ENCODE peak calls at places on chromosome 17, in nine cellular contexts. T is heart left ventricle, P is suprapubic skin, M is A549, X is spleen, N is transverse colon, W is tibial nerve, O is ovary, C is HCT116. V is an unnamed sample.

GRCh38 chr17:13420294-13421277 is 181.1 kb downstream of the HS3ST3A1 start:
- DNase-seq in T (no peak), O (no peak), C (no peak), M (no peak), N (peak; percentile 12), X (no peak), P (no peak), W (no peak), V (no peak)

GRCh38 chr17:36529121-36529520 is 5.5 kb downstream of the MYO19 start:
- DNase-seq in N (no peak), X (no peak), M (no peak), O (no peak), W (no peak), T (no peak), C (no peak), P (no peak), V (no peak)

GRCh38 chr17:81934098-81934757 is 2.9 kb downstream of the PYCR1 start:
- DNase-seq in O (peak; percentile 21), T (peak; percentile 5), M (no peak), C (no peak), W (no peak), P (no peak), X (no peak), N (no peak), V (no peak)

GRCh38 chr17:9381068-9381467 is 194.6 kb downstream of the STX8 start:
- DNase-seq in W (no peak), P (no peak), X (no peak), N (no peak), M (no peak), T (no peak), C (no peak), O (no peak), V (no peak)

GRCh38 chr17:79458356-79458755 is 152.5 kb downstream of the RBFOX3 start:
- DNase-seq in C (no peak), P (no peak), W (no peak), O (no peak), M (no peak), T (no peak), X (no peak), N (no peak), V (no peak)

GRCh38 chr17:6279659-6280058 is 155.3 kb downstream of the AIPL1 start:
- DNase-seq in N (peak; percentile 71), P (no peak), C (peak; percentile 56), O (no peak), W (no peak), T (no peak), M (no peak), X (no peak), V (no peak)

GRCh38 chr17:62725791-62726249 is 82.3 kb downstream of the MARCHF10 start:
- DNase-seq in C (no peak), O (no peak), T (no peak), M (no peak), P (no peak), X (no peak), N (no peak), W (no peak), V (no peak)

GRCh38 chr17:1746975-1747543 is 4.4 kb downstream of the SERPINF2 start:
- DNase-seq in O (no peak), N (peak; percentile 77), P (no peak), T (no peak), C (no peak), W (no peak), M (no peak), X (no peak), V (peak; percentile 89)

GRCh38 chr17:6172642-6173330 is 102.6 kb downstream of the WSCD1 start:
- DNase-seq in P (no peak), C (no peak), T (no peak), O (no peak), X (no peak), W (no peak), M (no peak), N (no peak), V (no peak)

GRCh38 chr17:50318551-50319310 is 27.2 kb upstream of the XYLT2 start:
- DNase-seq in P (no peak), W (no peak), O (no peak), M (no peak), X (peak; percentile 18), C (no peak), N (no peak), T (no peak), V (no peak)

GRCh38 chr17:57494446-57494845 is 238.1 kb downstream of the MSI2 start:
- DNase-seq in O (no peak), W (no peak), N (no peak), M (no peak), P (no peak), C (no peak), X (peak; percentile 29), T (no peak), V (no peak)

GRCh38 chr17:78128616-78129384 is at the start of gene TMC6:
- DNase-seq in O (no peak), X (peak; percentile 94), M (peak; percentile 74), C (peak; percentile 64), W (no peak), P (peak; percentile 81), N (peak; percentile 83), T (peak; percentile 62), V (no peak)

GRCh38 chr17:18161226-18162094 is 22.2 kb upstream of the ALKBH5 start:
- DNase-seq in P (no peak), O (no peak), W (no peak), C (no peak), N (no peak), T (no peak), M (no peak), X (no peak), V (no peak)

GRCh38 chr17:73203788-73204479 is 11.1 kb downstream of the COG1 start:
- DNase-seq in C (no peak), M (no peak), T (no peak), N (no peak), X (no peak), P (no peak), W (no peak), O (no peak), V (no peak)

GRCh38 chr17:38875477-38876080 is 5.7 kb downstream of the LASP1 start:
- DNase-seq in P (no peak), N (no peak), C (no peak), M (no peak), X (no peak), W (no peak), T (no peak), O (no peak), V (no peak)
- H3K4me3 ChIP-seq in P (no peak overlapping the region), N (no peak overlapping the region), C (no peak overlapping the region), M (no peak overlapping the region), X (no peak overlapping the region), W (no peak overlapping the region), T (peak overlapping the region; percentile 83), O (no peak overlapping the region), V (no peak overlapping the region)

GRCh38 chr17:55267777-55268648 is 3.3 kb downstream of the HLF start:
- DNase-seq in P (no peak), N (no peak), M (no peak), C (no peak), X (no peak), T (no peak), O (peak; percentile 38), W (no peak), V (peak; percentile 62)
- H3K27ac ChIP-seq in P (peak overlapping the region; percentile 2), N (peak overlapping the region; percentile 84), M (no peak overlapping the region), C (no peak overlapping the region), X (no peak overlapping the region), T (peak overlapping the region; percentile 86), O (peak overlapping the region; percentile 90), W (peak overlapping the region; percentile 95), V (peak overlapping the region; percentile 58)

GRCh38 chr17:4365103-4365627 is 1.3 kb downstream of the UBE2G1 start:
- DNase-seq in O (peak; percentile 88), P (peak; percentile 93), X (peak; percentile 97), T (peak; percentile 93), M (peak; percentile 98), W (peak; percentile 75), N (peak; percentile 92), C (peak; percentile 86), V (peak; percentile 96)
- TF ChIP-seq POLR2A in O (peak; percentile 19), P (peak; percentile 44), X (no peak), T (no peak), M (peak; percentile 54), W (peak; percentile 63), N (peak; percentile 70), C (peak; percentile 47), V (peak; percentile 78)

GRCh38 chr17:4591529-4591928 is 7.2 kb downstream of the SMTNL2 start:
- DNase-seq in X (no peak), O (no peak), P (no peak), M (peak; percentile 46), T (no peak), C (no peak), N (no peak), W (no peak), V (no peak)

GRCh38 chr17:4588862-4589625 is 4.7 kb downstream of the SMTNL2 start:
- DNase-seq in W (no peak), O (no peak), X (no peak), C (no peak), T (no peak), P (no peak), N (no peak), M (no peak), V (no peak)

GRCh38 chr17:4593021-4593797 is 8.9 kb downstream of the SMTNL2 start:
- DNase-seq in X (no peak), W (no peak), N (no peak), C (no peak), M (no peak), O (no peak), T (no peak), P (no peak), V (no peak)

GRCh38 chr17:4592240-4593005 is 8.1 kb downstream of the SMTNL2 start:
- DNase-seq in W (no peak), P (no peak), O (no peak), T (no peak), X (no peak), C (no peak), N (no peak), M (no peak), V (no peak)

DNA sequence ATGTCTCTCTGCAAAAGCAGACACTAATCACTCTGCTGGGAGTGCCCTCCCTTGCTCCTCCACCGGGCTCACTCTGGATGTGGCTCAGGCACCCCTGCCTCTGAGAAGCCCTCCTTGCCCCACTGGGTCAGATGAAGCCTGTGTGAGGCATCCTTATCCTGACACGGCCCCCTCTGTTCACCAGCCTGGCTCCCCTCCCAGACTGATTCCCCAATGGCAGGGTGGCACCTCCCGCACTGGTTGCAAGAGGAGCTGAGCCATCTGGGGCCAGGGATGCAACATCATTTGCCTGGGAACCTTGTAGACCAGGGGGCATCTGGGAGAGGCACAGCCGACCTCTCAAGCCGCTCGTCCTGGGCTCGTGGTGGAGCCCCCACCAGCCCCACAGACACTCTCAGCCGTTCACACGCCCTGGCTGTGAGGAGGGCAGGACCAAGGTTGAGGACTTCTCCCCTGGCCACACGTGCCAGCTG is 6.7 kb downstream of the SMTNL2 start:
- DNase-seq in C (no peak), O (no peak), W (no peak), T (no peak), M (no peak), P (no peak), N (no peak), X (no peak), V (no peak)
- H3K4me3 ChIP-seq in C (no peak overlapping the region), O (no peak overlapping the region), W (no peak overlapping the region), T (no peak overlapping the region), M (no peak overlapping the region), P (no peak overlapping the region), N (no peak overlapping the region), X (no peak overlapping the region), V (no peak overlapping the region)

V was measured in right lobe of liver.